ENCODE peak calls at places on chromosomes 13 and 19, in five cellular contexts. One of them, this sample, is unnamed. For H3K4me1, the result is how much of the 10 kb centered on the place peaks cover.

GRCh38 chr13:43804461-43805070 is 17.8 kb upstream of the ENOX1 start:
- DNase-seq in vagina: no peak
- DNase-seq in suprapubic skin: no peak
- DNase-seq in GM23338: peak
- DNase-seq in sigmoid colon: no peak
- DNase-seq in this sample: peak

GRCh38 chr13:73216381-73216831 is 157.6 kb downstream of the KLF5 start:
- DNase-seq in vagina: no peak
- DNase-seq in suprapubic skin: no peak
- DNase-seq in GM23338: no peak
- DNase-seq in sigmoid colon: no peak
- DNase-seq in this sample: no peak

GRCh38 chr19:11324079-11324661 is 15.3 kb downstream of the RAB3D start:
- DNase-seq in vagina: no peak
- DNase-seq in suprapubic skin: peak
- DNase-seq in GM23338: no peak
- DNase-seq in sigmoid colon: peak
- DNase-seq in this sample: peak

GRCh38 chr13:48402325-48402962 is 10.5 kb downstream of the LPAR6 start:
- DNase-seq in vagina: no peak
- DNase-seq in suprapubic skin: no peak
- DNase-seq in GM23338: no peak
- DNase-seq in sigmoid colon: no peak
- DNase-seq in this sample: no peak

GRCh38 chr19:46863818-46864629 is 3.2 kb downstream of the ARHGAP35 start:
- DNase-seq in vagina: no peak
- DNase-seq in suprapubic skin: peak
- DNase-seq in GM23338: peak
- DNase-seq in sigmoid colon: peak
- DNase-seq in this sample: peak

GRCh38 chr13:98014766-98015165 is 61.3 kb downstream of the IPO5 start:
- DNase-seq in vagina: no peak
- DNase-seq in suprapubic skin: no peak
- DNase-seq in GM23338: no peak
- DNase-seq in sigmoid colon: no peak
- DNase-seq in this sample: no peak

GRCh38 chr13:30061217-30061616 is 210.8 kb upstream of the UBL3 start:
- DNase-seq in vagina: no peak
- DNase-seq in suprapubic skin: no peak
- DNase-seq in GM23338: no peak
- DNase-seq in sigmoid colon: no peak
- DNase-seq in this sample: no peak

GRCh38 chr13:66922444-66922843 is 307.7 kb downstream of the PCDH9 start:
- DNase-seq in vagina: no peak
- DNase-seq in suprapubic skin: no peak
- DNase-seq in GM23338: no peak
- DNase-seq in sigmoid colon: no peak
- DNase-seq in this sample: no peak

GRCh38 chr13:110012102-110012739 is 225.8 kb upstream of the IRS2 start:
- DNase-seq in vagina: no peak
- DNase-seq in suprapubic skin: no peak
- DNase-seq in GM23338: no peak
- DNase-seq in sigmoid colon: no peak
- DNase-seq in this sample: no peak

GRCh38 chr13:65057986-65058385 is 2172.2 kb downstream of the PCDH9 start:
- DNase-seq in vagina: no peak
- DNase-seq in suprapubic skin: no peak
- DNase-seq in GM23338: no peak
- DNase-seq in sigmoid colon: no peak
- DNase-seq in this sample: no peak

GRCh38 chr19:30227661-30228112 is 144.5 kb upstream of the ZNF536 start:
- DNase-seq in vagina: no peak
- DNase-seq in suprapubic skin: no peak
- DNase-seq in GM23338: peak
- DNase-seq in sigmoid colon: peak
- DNase-seq in this sample: peak

GRCh38 chr13:87138856-87139255 is 532.3 kb upstream of the SLITRK5 start:
- DNase-seq in vagina: no peak
- DNase-seq in suprapubic skin: no peak
- DNase-seq in GM23338: no peak
- DNase-seq in sigmoid colon: no peak
- DNase-seq in this sample: no peak

GRCh38 chr13:60094385-60095088 is 69.2 kb downstream of the DIAPH3 start:
- DNase-seq in vagina: no peak
- DNase-seq in suprapubic skin: no peak
- DNase-seq in GM23338: no peak
- DNase-seq in sigmoid colon: no peak
- DNase-seq in this sample: no peak

GRCh38 chr19:4360081-4360569 is 16.8 kb downstream of the MPND start:
- DNase-seq in vagina: no peak
- DNase-seq in suprapubic skin: no peak
- DNase-seq in GM23338: no peak
- DNase-seq in sigmoid colon: no peak
- DNase-seq in this sample: no peak

GRCh38 chr19:8552810-8553209 is 24.4 kb downstream of the MYO1F start:
- DNase-seq in vagina: no peak
- DNase-seq in suprapubic skin: no peak
- DNase-seq in GM23338: peak
- DNase-seq in sigmoid colon: no peak
- DNase-seq in this sample: no peak

GRCh38 chr19:41411682-41412265 is 14.2 kb downstream of the BCKDHA start:
- DNase-seq in vagina: no peak
- DNase-seq in suprapubic skin: no peak
- DNase-seq in GM23338: no peak
- DNase-seq in sigmoid colon: no peak
- DNase-seq in this sample: peak

GRCh38 chr19:11422163-11423068 is 3.3 kb upstream of the RGL3 start:
- DNase-seq in vagina: peak
- DNase-seq in suprapubic skin: peak
- DNase-seq in GM23338: peak
- DNase-seq in sigmoid colon: peak
- DNase-seq in this sample: peak

GRCh38 chr13:40653558-40654318 is 12.7 kb downstream of the FOXO1 start:
- DNase-seq in vagina: no peak
- DNase-seq in suprapubic skin: no peak
- DNase-seq in GM23338: peak
- DNase-seq in sigmoid colon: no peak
- DNase-seq in this sample: no peak

GRCh38 chr19:2888739-2889224 is 11.9 kb upstream of the ZNF57 start:
- DNase-seq in vagina: no peak
- DNase-seq in suprapubic skin: no peak
- DNase-seq in GM23338: peak
- DNase-seq in sigmoid colon: no peak
- DNase-seq in this sample: no peak

GRCh38 chr13:92842145-92842544 is 384.5 kb upstream of the GPC6 start:
- DNase-seq in vagina: no peak
- DNase-seq in suprapubic skin: no peak
- DNase-seq in GM23338: no peak
- DNase-seq in sigmoid colon: no peak
- DNase-seq in this sample: no peak

GRCh38 chr13:75222031-75222430 is 259.9 kb downstream of the TBC1D4 start:
- DNase-seq in vagina: no peak
- DNase-seq in suprapubic skin: no peak
- DNase-seq in GM23338: no peak
- DNase-seq in sigmoid colon: no peak
- DNase-seq in this sample: no peak

GRCh38 chr13:28574617-28575142 is 79.8 kb upstream of the FLT1 start:
- DNase-seq in vagina: no peak
- DNase-seq in suprapubic skin: no peak
- DNase-seq in GM23338: no peak
- DNase-seq in sigmoid colon: no peak
- DNase-seq in this sample: no peak

GRCh38 chr13:29594710-29595379 is 643 bp downstream of the SLC7A1 start:
- DNase-seq in vagina: no peak
- DNase-seq in suprapubic skin: peak
- DNase-seq in GM23338: peak
- DNase-seq in sigmoid colon: peak
- DNase-seq in this sample: peak

GRCh38 chr19:50490411-50490811 is 13.8 kb upstream of the GARIN5A start:
- DNase-seq in vagina: no peak
- DNase-seq in suprapubic skin: no peak
- DNase-seq in GM23338: no peak
- DNase-seq in sigmoid colon: peak
- DNase-seq in this sample: no peak

GRCh38 chr19:45955905-45956608 is 17.6 kb downstream of the NOVA2 start:
- DNase-seq in vagina: no peak
- DNase-seq in suprapubic skin: no peak
- DNase-seq in GM23338: no peak
- DNase-seq in sigmoid colon: peak
- DNase-seq in this sample: no peak

GRCh38 chr19:4327252-4327876 is 11.3 kb downstream of the STAP2 start:
- DNase-seq in vagina: no peak
- DNase-seq in suprapubic skin: peak
- DNase-seq in GM23338: peak
- DNase-seq in sigmoid colon: peak
- DNase-seq in this sample: no peak

GRCh38 chr13:105345116-105345515 is 1190.3 kb downstream of the EFNB2 start:
- DNase-seq in vagina: no peak
- DNase-seq in suprapubic skin: no peak
- DNase-seq in GM23338: no peak
- DNase-seq in sigmoid colon: no peak
- DNase-seq in this sample: no peak

GRCh38 chr19:58154287-58154678 is 3.7 kb upstream of the ZNF329 start:
- DNase-seq in vagina: no peak
- DNase-seq in suprapubic skin: no peak
- DNase-seq in GM23338: peak
- DNase-seq in sigmoid colon: peak
- DNase-seq in this sample: peak

DNA sequence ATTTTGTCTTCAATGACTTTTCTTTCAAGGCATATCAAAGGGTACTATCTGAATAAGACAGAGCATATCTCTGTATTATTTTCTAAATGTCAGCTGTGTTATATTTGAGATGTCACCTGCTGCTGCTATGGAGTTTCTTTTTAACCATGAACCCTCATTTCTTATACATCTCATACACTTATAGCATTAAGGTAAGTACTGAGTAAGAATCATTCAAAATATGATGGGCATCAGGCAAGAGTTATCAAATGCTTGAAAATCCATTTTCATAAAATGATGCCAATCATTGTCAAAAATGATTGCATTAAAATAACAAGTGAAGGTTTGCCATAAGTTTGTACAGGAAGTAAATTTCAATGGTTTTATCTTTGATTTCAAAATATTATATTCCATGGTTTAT is 2005.0 kb upstream of the PCDH20 start:
- DNase-seq in vagina: no peak
- DNase-seq in suprapubic skin: no peak
- DNase-seq in GM23338: no peak
- DNase-seq in sigmoid colon: no peak
- DNase-seq in this sample: no peak
- H3K27ac ChIP-seq in vagina: no peak
- H3K27ac ChIP-seq in suprapubic skin: no peak
- H3K27ac ChIP-seq in GM23338: no peak
- H3K27ac ChIP-seq in sigmoid colon: no peak
- H3K27ac ChIP-seq in this sample: no peak

GRCh38 chr13:46369506-46370268 is 17.4 kb downstream of the RUBCNL start:
- DNase-seq in vagina: no peak
- DNase-seq in suprapubic skin: no peak
- DNase-seq in GM23338: no peak
- DNase-seq in sigmoid colon: no peak
- DNase-seq in this sample: no peak
- TF ChIP-seq POLR2AphosphoS5 in vagina: peak
- TF ChIP-seq POLR2AphosphoS5 in suprapubic skin: peak
- TF ChIP-seq POLR2AphosphoS5 in GM23338: no peak
- TF ChIP-seq POLR2AphosphoS5 in sigmoid colon: peak
- TF ChIP-seq POLR2AphosphoS5 in this sample: peak

GRCh38 chr19:12481781-12482504 is 2.7 kb downstream of the ZNF709 start:
- DNase-seq in vagina: no peak
- DNase-seq in suprapubic skin: no peak
- DNase-seq in GM23338: no peak
- DNase-seq in sigmoid colon: no peak
- DNase-seq in this sample: no peak
- H3K4me1 ChIP-seq in vagina: under half
- H3K4me1 ChIP-seq in suprapubic skin: under half
- H3K4me1 ChIP-seq in GM23338: under half
- H3K4me1 ChIP-seq in sigmoid colon: under half
- H3K4me1 ChIP-seq in this sample: under half

GRCh38 chr19:20999731-21000352 is 20.6 kb upstream of the ZNF430 start:
- DNase-seq in vagina: no peak
- DNase-seq in suprapubic skin: peak
- DNase-seq in GM23338: peak
- DNase-seq in sigmoid colon: peak
- DNase-seq in this sample: peak
- H3K27ac ChIP-seq in vagina: no peak
- H3K27ac ChIP-seq in suprapubic skin: no peak
- H3K27ac ChIP-seq in GM23338: peak
- H3K27ac ChIP-seq in sigmoid colon: no peak
- H3K27ac ChIP-seq in this sample: no peak

This sample was measured in prostate gland.